ENCODE peak calls at places on chromosomes 16 and 17, in seven cellular contexts. T is heart left ventricle, I is A549, G is kidney epithelial cell, X is astrocyte of the spinal cord, D is mammary epithelial cell, R is transverse colon. E is an unnamed sample.

GRCh38 chr17:41521574-41522261 is 3.0 kb upstream of the KRT15 start:
- DNase-seq in T (no peak), I (peak; percentile 76), G (peak; percentile 82), X (peak; percentile 80), D (peak; percentile 99), R (peak; percentile 88), E (peak; percentile 53)

GRCh38 chr16:4537376-4538066 is 1.1 kb downstream of the CDIP1 start:
- DNase-seq in T (peak; percentile 73), I (no peak), G (no peak), X (no peak), D (peak; percentile 52), R (no peak), E (peak; percentile 25)

GRCh38 chr16:15749371-15749770 is 99.3 kb downstream of the NDE1 start:
- DNase-seq in T (no peak), I (no peak), G (no peak), X (no peak), D (no peak), R (no peak), E (no peak)

GRCh38 chr17:36506249-36506826 is 19.9 kb downstream of the ZNHIT3 start:
- DNase-seq in T (no peak), I (no peak), G (no peak), X (no peak), D (no peak), R (no peak), E (no peak)

GRCh38 chr17:45867171-45867570 is 22.5 kb downstream of the SPPL2C start:
- DNase-seq in T (no peak), I (no peak), G (no peak), X (no peak), D (no peak), R (no peak), E (no peak)

GRCh38 chr16:31451201-31451600 is 8.1 kb upstream of the ARMC5 start:
- DNase-seq in T (no peak), I (no peak), G (no peak), X (no peak), D (no peak), R (no peak), E (no peak)

GRCh38 chr17:39679521-39680192 is 8.2 kb downstream of the PGAP3 start:
- DNase-seq in T (peak; percentile 63), I (no peak), G (no peak), X (no peak), D (no peak), R (no peak), E (no peak)

GRCh38 chr16:7835032-7835431 is 502.4 kb downstream of the RBFOX1 start:
- DNase-seq in T (no peak), I (no peak), G (no peak), X (no peak), D (no peak), R (no peak), E (no peak)

GRCh38 chr16:54208262-54208661 is 78.3 kb downstream of the IRX3 start:
- DNase-seq in T (no peak), I (no peak), G (no peak), X (no peak), D (peak; percentile 16), R (no peak), E (peak; percentile 30)

GRCh38 chr16:6020162-6020980 is 922.8 kb upstream of the EEF2KMT start:
- DNase-seq in T (no peak), I (no peak), G (no peak), X (no peak), D (no peak), R (no peak), E (no peak)

GRCh38 chr17:52673791-52674190 is 515.3 kb upstream of the CA10 start:
- DNase-seq in T (no peak), I (no peak), G (peak; percentile 23), X (no peak), D (no peak), R (no peak), E (no peak)

GRCh38 chr17:82231562-82232321 is 2.9 kb downstream of the SLC16A3 start:
- DNase-seq in T (peak; percentile 90), I (peak; percentile 78), G (no peak), X (no peak), D (no peak), R (peak; percentile 83), E (peak; percentile 87)

GRCh38 chr17:67491009-67491677 is 114.1 kb downstream of the PITPNC1 start:
- DNase-seq in T (peak; percentile 93), I (peak; percentile 80), G (peak; percentile 88), X (peak; percentile 99), D (peak; percentile 33), R (peak; percentile 72), E (peak; percentile 99)

GRCh38 chr16:51409001-51409675 is 258.1 kb upstream of the SALL1 start:
- DNase-seq in T (no peak), I (no peak), G (no peak), X (no peak), D (peak; percentile 15), R (no peak), E (peak; percentile 85)

GRCh38 chr17:61867033-61867432 is 3.7 kb upstream of the BRIP1 start:
- DNase-seq in T (no peak), I (no peak), G (no peak), X (no peak), D (no peak), R (no peak), E (no peak)

GRCh38 chr17:19773534-19773933 is 25.4 kb upstream of the ALDH3A1 start:
- DNase-seq in T (no peak), I (no peak), G (no peak), X (no peak), D (no peak), R (no peak), E (no peak)

GRCh38 chr17:62862251-62862650 is 54.1 kb upstream of the MARCHF10 start:
- DNase-seq in T (no peak), I (no peak), G (no peak), X (no peak), D (peak; percentile 57), R (no peak), E (no peak)

GRCh38 chr16:83393196-83393981 is 414.4 kb upstream of the HSBP1 start:
- DNase-seq in T (no peak), I (no peak), G (no peak), X (no peak), D (no peak), R (no peak), E (peak; percentile 39)
- TF ChIP-seq CTCF in T (no peak), I (no peak), G (peak; percentile 2), X (peak; percentile 22), D (peak; percentile 18), R (no peak), E (peak; percentile 44)

DNA sequence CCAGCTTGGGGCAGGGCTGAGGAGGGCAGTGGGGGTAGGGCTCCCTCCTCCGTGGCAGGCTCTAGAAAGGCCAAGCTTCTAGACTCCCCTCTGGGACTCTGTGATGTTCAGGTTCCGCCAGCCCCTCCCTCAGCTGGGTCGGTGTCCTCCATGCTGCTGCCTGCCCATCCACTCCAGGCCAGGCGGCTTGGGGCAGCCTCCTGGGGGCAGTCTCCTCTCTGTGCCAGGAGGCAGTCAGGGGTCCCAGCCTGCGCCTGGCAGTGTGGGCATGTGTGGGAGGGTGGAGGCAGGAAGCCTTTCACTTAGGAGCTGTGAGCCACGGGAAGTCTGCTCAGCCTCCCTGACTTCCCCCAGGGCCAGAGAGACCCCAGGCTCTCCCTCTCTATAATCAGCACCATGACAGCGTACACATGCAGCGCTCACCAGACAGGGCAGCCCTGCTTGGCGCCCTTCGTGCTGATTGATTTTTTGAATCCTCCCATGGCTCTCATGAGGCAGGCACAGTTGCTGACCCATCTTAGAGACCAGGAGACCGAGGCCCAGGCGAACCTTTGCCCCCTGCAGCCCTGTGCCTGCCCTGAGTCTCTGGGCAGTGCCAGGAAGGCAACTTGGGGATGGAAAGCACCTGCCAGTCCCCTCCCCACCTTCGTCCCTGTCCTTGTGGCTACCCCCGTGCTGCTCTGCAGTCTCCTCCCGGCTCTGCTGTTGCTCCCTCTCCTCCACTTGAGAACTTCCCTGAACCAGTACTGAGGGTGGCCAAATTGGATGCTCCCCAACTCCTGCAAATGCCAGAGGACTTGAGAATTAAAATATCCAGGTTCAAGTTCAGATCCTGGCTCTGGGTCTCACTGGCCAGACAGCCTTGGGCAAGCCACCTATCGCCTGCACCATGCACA is 234.7 kb upstream of the GSE1 start:
- DNase-seq in T (no peak), I (no peak), G (no peak), X (no peak), D (no peak), R (no peak), E (no peak)
- H3K4me3 ChIP-seq in T (no peak overlapping the region), I (no peak overlapping the region), G (no peak overlapping the region), X (no peak overlapping the region), D (no peak overlapping the region), R (no peak overlapping the region), E (no peak overlapping the region)

DNA sequence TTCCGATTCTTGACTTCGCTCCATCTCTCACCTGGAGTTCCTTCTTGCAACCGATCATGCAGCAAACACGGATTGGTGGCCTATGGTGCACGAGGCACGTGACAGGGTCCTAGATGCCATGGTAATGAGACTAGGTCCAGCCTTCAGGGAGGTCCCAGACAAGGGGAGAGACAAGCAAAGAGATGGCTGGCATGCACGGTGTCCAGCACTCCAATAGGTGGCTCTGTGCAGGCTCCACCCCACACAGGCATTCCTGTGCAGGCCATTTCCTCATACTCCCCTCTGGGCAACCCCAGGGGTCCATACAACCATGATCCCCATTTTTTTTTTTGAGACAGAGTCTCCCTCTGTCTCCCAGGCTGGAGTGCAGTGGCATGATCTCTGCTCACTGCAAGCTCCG is 31.3 kb downstream of the WNT9B start:
- DNase-seq in T (no peak), I (no peak), G (no peak), X (no peak), D (no peak), R (no peak), E (no peak)
- TF ChIP-seq CTCF in T (no peak), I (no peak), G (no peak), X (no peak), D (no peak), R (no peak), E (no peak)

DNA sequence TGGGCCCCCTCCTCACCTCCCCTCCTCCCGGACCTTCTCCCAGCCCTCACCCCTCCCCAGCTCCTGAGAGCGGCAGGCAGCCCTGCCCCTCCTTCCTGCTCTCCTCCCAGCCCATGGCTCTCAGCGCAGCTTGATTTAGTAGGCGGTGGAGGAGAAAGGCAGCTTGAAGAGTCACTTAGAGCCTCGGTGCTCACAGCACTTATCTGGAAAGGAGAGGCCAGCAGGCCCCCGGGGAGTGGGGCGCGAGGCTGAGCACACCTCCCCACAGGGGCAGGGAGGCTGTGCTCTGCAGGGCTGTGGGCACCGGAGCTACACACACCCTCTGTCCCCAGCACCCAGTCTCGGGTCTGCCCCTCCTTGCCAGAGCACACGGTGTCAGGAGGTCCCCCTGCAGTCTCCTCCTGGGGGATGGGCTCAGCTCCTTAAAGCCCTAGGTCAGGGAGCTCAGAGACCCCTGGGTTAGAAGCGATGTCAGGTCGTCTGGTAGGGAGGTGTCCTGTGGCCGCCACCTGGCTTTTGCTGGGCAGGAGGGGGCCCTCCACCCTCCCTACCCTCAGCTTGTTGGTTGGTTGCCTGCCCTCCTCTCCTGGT is 151.2 kb upstream of the GSE1 start:
- DNase-seq in T (no peak), I (no peak), G (no peak), X (peak; percentile 43), D (no peak), R (no peak), E (peak; percentile 49)
- H3K4me3 ChIP-seq in T (peak overlapping the region; percentile 25), I (peak overlapping the region; percentile 37), G (no peak overlapping the region), X (no peak overlapping the region), D (no peak overlapping the region), R (peak overlapping the region; percentile 19), E (peak overlapping the region; percentile 36)